ENCODE peak calls at places on chromosomes 4 and X, in nine cellular contexts. S, F, I, W, Z, G, A, L and Y are unnamed samples.

GRCh38 chr4:41455215-41455614 is 82.7 kb upstream of the LIMCH1 start:
- DNase-seq in A (no peak), F (no peak), L (no peak), G (no peak), Z (no peak), W (no peak), I (no peak), S (no peak), Y (no peak)

GRCh38 chr4:107279729-107280128 is 243.6 kb upstream of the DKK2 start:
- DNase-seq in S (no peak), F (peak; percentile 61), A (no peak), W (no peak), Z (no peak), L (no peak), I (no peak), G (peak; percentile 39), Y (no peak)

GRCh38 chr4:110009526-110009925 is 96.8 kb downstream of the EGF start:
- DNase-seq in L (no peak), W (no peak), Z (no peak), I (no peak), G (no peak), F (no peak), S (no peak), A (no peak), Y (no peak)

GRCh38 chr4:9979101-9979815 is 42.0 kb downstream of the SLC2A9 start:
- DNase-seq in A (no peak), L (no peak), I (no peak), F (no peak), S (no peak), W (no peak), G (no peak), Z (no peak), Y (no peak)

GRCh38 chr4:3299122-3299521 is 6.3 kb downstream of the RGS12 start:
- DNase-seq in G (no peak), F (no peak), L (no peak), W (no peak), A (peak; percentile 13), I (no peak), Z (no peak), S (no peak), Y (no peak)

GRCh38 chr4:152997771-152998487 is 61.8 kb downstream of the FHDC1 start:
- DNase-seq in S (no peak), W (no peak), I (no peak), Z (no peak), G (peak; percentile 7), A (no peak), F (no peak), L (no peak), Y (no peak)

GRCh38 chrX:44314259-44314734 is 29.2 kb downstream of the EFHC2 start:
- DNase-seq in F (peak; percentile 24), Z (peak; percentile 82), L (no peak), S (no peak), G (peak; percentile 35), I (no peak), W (no peak), A (no peak), Y (peak; percentile 89)

GRCh38 chrX:15721911-15722310 is 16.2 kb upstream of the CA5B start:
- DNase-seq in I (no peak), A (no peak), L (no peak), Z (no peak), F (no peak), S (no peak), G (peak; percentile 43), W (no peak), Y (no peak)

GRCh38 chrX:18377802-18378201 is 23.3 kb upstream of the SCML2 start:
- DNase-seq in A (no peak), L (no peak), F (no peak), W (peak; percentile 37), I (no peak), Z (no peak), G (peak; percentile 8), S (peak; percentile 39), Y (peak; percentile 25)

GRCh38 chrX:13697440-13697839 is 8.5 kb downstream of the RAB9A start:
- DNase-seq in G (no peak), I (no peak), W (no peak), A (no peak), S (no peak), Z (no peak), F (no peak), L (no peak), Y (peak; percentile 81)

GRCh38 chr4:16007471-16008095 is 44.6 kb upstream of the FGFBP2 start:
- DNase-seq in L (no peak), I (no peak), W (no peak), G (no peak), S (no peak), F (no peak), A (no peak), Z (no peak), Y (no peak)

GRCh38 chr4:3375688-3376087 is 66.1 kb upstream of the HGFAC start:
- DNase-seq in S (no peak), L (no peak), F (peak; percentile 79), W (no peak), A (no peak), G (peak; percentile 89), I (peak; percentile 83), Z (no peak), Y (no peak)

GRCh38 chrX:104488811-104489210 is 77.2 kb upstream of the IL1RAPL2 start:
- DNase-seq in W (no peak), Z (no peak), I (no peak), F (no peak), A (no peak), G (no peak), L (no peak), S (no peak), Y (no peak)

GRCh38 chr4:39565925-39566630 is 38.8 kb upstream of the UGDH start:
- DNase-seq in W (no peak), S (no peak), F (peak; percentile 86), I (no peak), Z (no peak), G (peak; percentile 96), A (no peak), L (no peak), Y (no peak)

GRCh38 chr4:69781458-69782418 is 21.3 kb upstream of the SULT1B1 start:
- DNase-seq in Z (no peak), I (no peak), L (no peak), F (no peak), W (no peak), S (no peak), G (no peak), A (no peak), Y (no peak)

GRCh38 chrX:40244980-40245379 is 147.2 kb upstream of the BCOR start:
- DNase-seq in F (no peak), A (no peak), S (no peak), L (no peak), Z (no peak), I (no peak), G (peak; percentile 14), W (peak; percentile 6), Y (peak; percentile 45)

GRCh38 chr4:39410415-39410814 is 3.7 kb downstream of the KLB start:
- DNase-seq in Z (no peak), S (no peak), F (no peak), W (peak; percentile 4), I (no peak), G (no peak), L (no peak), A (no peak), Y (no peak)

GRCh38 chr4:140968371-140968770 is 164.9 kb downstream of the RNF150 start:
- DNase-seq in I (no peak), S (no peak), A (no peak), G (no peak), F (no peak), L (no peak), Z (no peak), W (no peak), Y (peak; percentile 29)

GRCh38 chrX:257681-258289 is 23.4 kb upstream of the PLCXD1 start:
- DNase-seq in A (no peak), I (no peak), F (no peak), Z (no peak), G (no peak), W (no peak), S (no peak), L (no peak), Y (no peak)

GRCh38 chr4:87633239-87633638 is 16.8 kb upstream of the DMP1 start:
- DNase-seq in I (no peak), A (no peak), W (no peak), Z (no peak), L (no peak), G (peak; percentile 3), S (no peak), F (no peak), Y (no peak)